ENCODE peak calls at places on chromosomes 4 and X, in four cellular contexts. C is psoas muscle, P is A673, J is aorta. G is an unnamed sample.

GRCh38 chrX:15493118-15494082 is at the start of gene PIR:
- DNase-seq in P (peak; percentile 88), J (peak; percentile 96), C (peak; percentile 89), G (peak; percentile 50)

GRCh38 chr4:52983563-52984303 is 121.6 kb downstream of the RASL11B start:
- DNase-seq in C (no peak), J (no peak), P (peak; percentile 49), G (peak; percentile 91)

GRCh38 chr4:100895572-100896197 is 377.9 kb upstream of the EMCN start:
- DNase-seq in P (no peak), J (no peak), C (no peak), G (no peak)

GRCh38 chr4:111778543-111778942 is 366.7 kb upstream of the FAM241A start:
- DNase-seq in C (no peak), J (no peak), P (peak; percentile 43), G (peak; percentile 27)

GRCh38 chr4:26544421-26544820 is 39.5 kb upstream of the TBC1D19 start:
- DNase-seq in C (no peak), J (no peak), P (no peak), G (no peak)

GRCh38 chr4:139367421-139368090 is 65.3 kb upstream of the NDUFC1 start:
- DNase-seq in J (no peak), C (no peak), P (peak; percentile 22), G (no peak)

GRCh38 chr4:155748039-155748438 is 10.8 kb upstream of the GUCY1B1 start:
- DNase-seq in J (no peak), C (no peak), P (no peak), G (no peak)

GRCh38 chr4:145937990-145938611 is 522 bp downstream of the ZNF827 start:
- DNase-seq in P (peak; percentile 52), C (no peak), J (no peak), G (peak; percentile 30)

GRCh38 chr4:145618210-145618911 is 824 bp upstream of the MMAA start:
- DNase-seq in P (peak; percentile 38), C (peak; percentile 19), J (no peak), G (no peak)

GRCh38 chr4:137509855-137510282 is 22.4 kb downstream of the PCDH18 start:
- DNase-seq in P (peak; percentile 12), J (no peak), C (no peak), G (no peak)

GRCh38 chr4:83581411-83582288 is 45.7 kb downstream of the GPAT3 start:
- DNase-seq in J (no peak), P (no peak), C (no peak), G (no peak)

GRCh38 chr4:122346036-122346435 is 32.8 kb upstream of the ADAD1 start:
- DNase-seq in J (no peak), C (no peak), P (no peak), G (no peak)

GRCh38 chr4:26787461-26788340 is 72.9 kb upstream of the STIM2 start:
- DNase-seq in C (peak; percentile 43), J (peak; percentile 83), P (peak; percentile 85), G (peak; percentile 92)

GRCh38 chr4:57077550-57078311 is 32.5 kb downstream of the IGFBP7 start:
- DNase-seq in C (no peak), P (no peak), J (no peak), G (no peak)

GRCh38 chrX:40818236-40818635 is 82.9 kb upstream of the MED14 start:
- DNase-seq in C (no peak), P (no peak), J (no peak), G (no peak)

GRCh38 chrX:110026099-110026844 is 23.4 kb downstream of the TMEM164 start:
- DNase-seq in J (no peak), C (no peak), P (peak; percentile 65), G (no peak)

GRCh38 chrX:41734530-41734929 is 10.5 kb downstream of the GPR82 start:
- DNase-seq in J (no peak), P (peak; percentile 65), C (no peak), G (peak; percentile 37)

GRCh38 chr4:145546556-145546955 is 64.9 kb downstream of the SMAD1 start:
- DNase-seq in P (no peak), C (no peak), J (no peak), G (no peak)

GRCh38 chr4:139956436-139957107 is 197.4 kb downstream of the MAML3 start:
- DNase-seq in J (no peak), C (no peak), P (no peak), G (no peak)

GRCh38 chr4:165709973-165710526 is 163.0 kb upstream of the TLL1 start:
- DNase-seq in J (no peak), P (no peak), C (no peak), G (no peak)

GRCh38 chrX:73182502-73183114 is 32.0 kb downstream of the NAP1L2 start:
- DNase-seq in J (no peak), C (no peak), P (no peak), G (no peak)

GRCh38 chr4:109803924-109804571 is 2.2 kb upstream of the CFI start:
- DNase-seq in J (no peak), C (no peak), P (peak; percentile 83), G (peak; percentile 77)

GRCh38 chr4:36502350-36502749 is 220.9 kb downstream of the DTHD1 start:
- DNase-seq in C (no peak), P (no peak), J (no peak), G (no peak)

DNA sequence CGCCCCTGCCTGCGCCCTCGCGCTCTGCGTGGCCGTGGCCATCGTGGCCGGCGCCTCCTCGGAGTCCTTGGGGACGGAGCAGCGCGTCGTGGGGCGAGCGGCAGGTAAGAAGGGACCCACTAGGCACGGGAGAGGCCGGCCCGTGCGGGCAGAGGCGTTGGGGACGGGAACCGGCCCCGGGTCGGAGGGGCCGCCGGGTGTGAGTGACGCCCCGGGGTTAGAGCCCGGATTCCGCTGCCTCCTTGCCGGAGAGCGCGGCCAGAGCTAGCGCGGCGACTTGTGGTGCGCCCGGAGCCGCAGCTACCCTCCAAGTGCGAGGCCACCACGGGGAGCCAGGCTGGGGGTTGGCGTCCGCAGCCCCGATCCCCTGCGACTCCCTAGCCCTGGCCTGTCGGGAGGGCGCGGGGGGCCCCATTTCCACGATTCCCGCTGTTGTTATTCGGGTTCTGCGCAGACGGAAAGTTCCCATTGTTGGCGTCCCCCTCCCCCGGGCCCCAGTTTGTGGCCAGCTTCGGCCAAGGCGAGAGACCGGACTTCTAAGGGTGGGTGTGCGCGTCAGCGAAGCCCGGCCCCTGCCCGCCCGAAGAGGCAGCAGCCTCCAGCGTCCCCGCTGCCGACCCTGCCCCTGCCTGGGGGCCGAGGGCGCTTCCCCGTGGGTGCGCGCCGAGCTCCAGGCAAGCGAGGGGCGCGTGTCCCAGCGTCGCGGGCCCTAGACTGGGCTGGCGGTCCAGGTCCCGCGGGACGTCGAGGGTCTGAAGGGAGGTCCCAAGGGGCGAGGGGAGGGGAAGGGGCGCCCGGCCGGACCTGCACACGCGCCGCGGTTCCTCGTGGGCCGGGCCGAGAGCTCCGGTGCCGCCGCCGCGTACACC is 1.1 kb downstream of the FGFR3 start:
- DNase-seq in J (no peak), P (no peak), C (no peak), G (peak; percentile 47)
- H3K4me3 ChIP-seq in J (peak overlapping the region; percentile 30), P (peak overlapping the region; percentile 55), C (peak overlapping the region; percentile 60), G (peak overlapping the region; percentile 65)

DNA sequence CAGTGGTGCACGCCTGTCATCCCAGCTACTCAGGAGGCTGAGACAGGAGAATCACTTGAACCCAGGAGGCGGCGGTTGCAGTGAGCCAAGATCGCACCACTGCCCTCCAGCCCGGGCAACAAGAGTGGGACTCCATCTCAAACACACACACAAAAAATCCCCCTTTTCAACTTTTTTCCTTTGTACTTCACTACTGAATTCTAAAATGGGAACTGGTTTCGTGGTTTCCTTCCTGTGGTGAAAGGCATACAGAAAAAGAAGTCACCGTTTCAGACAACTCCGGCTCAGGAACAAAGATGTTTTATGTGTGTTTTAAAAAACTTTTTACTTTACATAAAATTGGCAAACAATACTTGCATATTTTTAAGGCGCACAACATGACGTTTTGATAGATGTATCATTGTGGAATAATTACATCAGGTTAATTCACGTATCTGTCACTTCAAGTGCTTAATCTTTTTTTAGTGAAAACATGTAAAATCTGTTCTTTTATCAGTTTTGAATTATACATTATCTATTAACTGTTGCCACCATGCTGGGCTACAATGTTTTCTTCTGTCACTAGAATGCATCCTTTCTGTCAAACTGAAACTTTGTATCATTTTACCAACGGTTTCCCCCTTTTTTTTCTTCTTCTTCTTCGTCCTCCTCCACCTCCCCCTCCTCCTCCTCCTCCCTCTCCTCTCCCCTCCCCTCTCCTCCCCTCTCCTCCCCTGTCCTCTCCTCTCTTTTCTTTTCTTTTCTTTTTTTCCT is 186.0 kb downstream of the CRLF2 start:
- DNase-seq in J (no peak), P (no peak), C (no peak), G (no peak)
- H3K9me3 ChIP-seq in J (no peaks in the 10 kb centered on the region), P (peaks cover 4% of the 10 kb centered on the region), C (no peaks in the 10 kb centered on the region), G (no peaks in the 10 kb centered on the region)

GRCh38 chr4:69096111-69096656 is at the start of gene UGT2B7:
- DNase-seq in C (no peak), J (no peak), P (no peak), G (no peak)
- H3K4me3 ChIP-seq in C (no peak within 1 kb of the TSS), J (no peak within 1 kb of the TSS), P (no peak within 1 kb of the TSS), G (no peak within 1 kb of the TSS)

DNA sequence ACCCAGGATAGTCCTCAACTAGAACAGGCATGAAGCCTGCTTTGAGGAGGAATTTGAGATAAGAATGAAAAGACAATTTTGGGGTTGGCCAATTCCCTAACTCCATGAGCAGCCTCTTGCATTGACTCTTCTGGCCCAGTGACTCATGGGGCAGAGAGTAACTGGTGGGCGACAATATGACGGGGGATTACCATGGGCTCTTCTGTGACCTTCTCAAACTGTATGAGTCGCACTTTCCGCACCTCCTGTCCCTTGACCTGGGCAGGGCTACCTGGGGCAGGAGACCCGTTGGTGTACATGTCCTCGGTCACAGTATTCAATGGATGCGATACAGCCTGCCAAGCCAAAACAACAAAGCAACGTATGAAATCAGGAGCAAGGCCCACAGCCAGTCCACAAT is 13.3 kb downstream of the MPP1 start:
- DNase-seq in P (no peak), J (no peak), C (no peak), G (no peak)
- H3K9me3 ChIP-seq in P (no peaks in the 10 kb centered on the region), J (no peaks in the 10 kb centered on the region), C (no peaks in the 10 kb centered on the region), G (no peaks in the 10 kb centered on the region)

DNA sequence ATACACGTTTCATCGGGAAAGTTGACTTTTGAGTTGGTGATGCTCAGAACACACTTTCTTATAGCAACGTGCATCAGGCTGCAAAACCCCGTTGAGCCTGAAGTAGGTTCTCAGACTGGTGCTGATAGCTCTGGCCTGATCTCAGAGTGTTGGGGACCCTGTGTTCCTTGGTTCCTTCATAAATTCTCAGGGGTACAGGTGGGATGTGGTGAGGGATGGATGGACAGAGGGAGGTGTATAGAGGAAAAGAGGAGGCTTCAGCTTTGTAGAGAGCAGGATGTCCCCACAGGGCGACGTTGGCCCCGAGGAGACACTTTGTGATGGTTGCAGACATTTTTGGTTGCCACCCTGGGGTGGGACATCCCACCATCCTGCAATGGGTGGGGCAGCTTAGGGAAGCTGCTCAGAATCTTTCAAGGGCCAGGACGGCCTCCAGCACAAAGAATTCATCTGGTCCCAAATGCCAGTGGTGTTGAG is 2.5 kb downstream of the CD99 start:
- DNase-seq in J (no peak), P (no peak), C (no peak), G (no peak)
- H3K4me3 ChIP-seq in J (no peak overlapping the region), P (peak overlapping the region; percentile 100), C (peak overlapping the region; percentile 92), G (no peak overlapping the region)

DNA sequence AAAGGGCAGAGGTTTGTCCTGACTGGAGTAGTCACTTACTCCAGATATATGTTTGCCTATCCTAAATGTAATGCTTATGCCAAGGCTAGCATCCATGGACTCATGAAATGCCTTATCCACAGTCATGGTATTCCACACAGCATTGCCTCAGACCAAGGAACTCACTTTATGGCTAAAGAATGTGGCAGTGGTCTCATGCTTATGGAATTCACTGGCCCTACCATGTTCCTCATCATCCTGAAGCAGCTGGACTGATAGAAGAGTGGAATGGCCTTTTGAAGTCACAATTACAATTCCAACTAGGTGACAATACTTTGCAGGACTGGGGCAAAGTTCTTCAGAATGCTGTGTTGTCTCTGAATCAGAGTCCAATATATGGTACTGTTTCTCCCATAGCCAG is 1014.8 kb downstream of the RAPGEF2 start:
- DNase-seq in C (no peak), P (no peak), J (no peak), G (no peak)
- H3K9me3 ChIP-seq in C (no peaks in the 10 kb centered on the region), P (no peaks in the 10 kb centered on the region), J (peaks cover 2% of the 10 kb centered on the region), G (no peaks in the 10 kb centered on the region)